ENCODE peak calls at places on chromosomes 13 and 19, in five cellular contexts. I is endothelial cell, Q is left lung, T is tibial nerve, N is spleen. X is an unnamed sample.

GRCh38 chr13:36094478-36094877 is 36.7 kb downstream of the DCLK1 start:
- DNase-seq in I (no peak), Q (no peak), T (no peak), N (no peak), X (no peak)

GRCh38 chr13:21134475-21134874 is 41.9 kb downstream of the SKA3 start:
- DNase-seq in I (no peak), Q (no peak), T (no peak), N (no peak), X (no peak)

GRCh38 chr13:76474356-76474755 is 411.8 kb downstream of the KCTD12 start:
- DNase-seq in I (no peak), Q (no peak), T (no peak), N (no peak), X (no peak)

GRCh38 chr13:112670118-112670517 is 19.7 kb upstream of the ATP11A start:
- DNase-seq in I (no peak), Q (no peak), T (no peak), N (no peak), X (no peak)

GRCh38 chr19:11179716-11180297 is 17.5 kb downstream of the KANK2 start:
- DNase-seq in I (no peak), Q (no peak), T (no peak), N (no peak), X (no peak)

GRCh38 chr19:4413588-4413987 is 11.1 kb downstream of the CHAF1A start:
- DNase-seq in I (no peak), Q (no peak), T (no peak), N (no peak), X (no peak)

GRCh38 chr19:55591555-55591954 is 7.8 kb downstream of the FIZ1 start:
- DNase-seq in I (no peak), Q (no peak), T (no peak), N (no peak), X (no peak)

GRCh38 chr19:53545271-53546065 is 7.5 kb downstream of the ZNF331 start:
- DNase-seq in I (no peak), Q (peak), T (no peak), N (no peak), X (no peak)

GRCh38 chr13:110462091-110462490 is 99.4 kb downstream of the RAB20 start:
- DNase-seq in I (no peak), Q (no peak), T (no peak), N (no peak), X (no peak)

GRCh38 chr13:91273675-91274074 is 73.8 kb upstream of the MIR17HG start:
- DNase-seq in I (no peak), Q (no peak), T (no peak), N (no peak), X (no peak)

GRCh38 chr19:47130120-47130588 is 481 bp upstream of the SAE1 start:
- DNase-seq in I (no peak), Q (peak), T (no peak), N (no peak), X (no peak)

GRCh38 chr13:94416454-94417080 is 62.9 kb downstream of the DCT start:
- DNase-seq in I (peak), Q (no peak), T (no peak), N (no peak), X (no peak)

GRCh38 chr19:8387688-8388611 is 2.2 kb upstream of the RAB11B start:
- DNase-seq in I (no peak), Q (no peak), T (no peak), N (no peak), X (no peak)

GRCh38 chr13:67204731-67205130 is 25.4 kb downstream of the PCDH9 start:
- DNase-seq in I (no peak), Q (no peak), T (no peak), N (no peak), X (no peak)

GRCh38 chr13:42041017-42041683 is 7.3 kb upstream of the DGKH start:
- DNase-seq in I (peak), Q (peak), T (peak), N (peak), X (no peak)

GRCh38 chr19:1602091-1602707 is 3.1 kb downstream of the UQCR11 start:
- DNase-seq in I (no peak), Q (no peak), T (no peak), N (no peak), X (no peak)

GRCh38 chr13:36382030-36382429 is 35.8 kb upstream of the SPART start:
- DNase-seq in I (no peak), Q (no peak), T (no peak), N (no peak), X (no peak)

GRCh38 chr19:44856438-44857083 is 10.5 kb downstream of the NECTIN2 start:
- DNase-seq in I (no peak), Q (no peak), T (no peak), N (no peak), X (no peak)

GRCh38 chr19:51571599-51571998 is 516 bp downstream of the ZNF175 start:
- DNase-seq in I (no peak), Q (no peak), T (no peak), N (no peak), X (no peak)

GRCh38 chr19:35266149-35266903 is 2.4 kb upstream of the USF2 start:
- DNase-seq in I (no peak), Q (peak), T (no peak), N (peak), X (no peak)

GRCh38 chr19:42412223-42412622 is 15.0 kb downstream of the LIPE start:
- DNase-seq in I (no peak), Q (peak), T (no peak), N (no peak), X (no peak)

DNA sequence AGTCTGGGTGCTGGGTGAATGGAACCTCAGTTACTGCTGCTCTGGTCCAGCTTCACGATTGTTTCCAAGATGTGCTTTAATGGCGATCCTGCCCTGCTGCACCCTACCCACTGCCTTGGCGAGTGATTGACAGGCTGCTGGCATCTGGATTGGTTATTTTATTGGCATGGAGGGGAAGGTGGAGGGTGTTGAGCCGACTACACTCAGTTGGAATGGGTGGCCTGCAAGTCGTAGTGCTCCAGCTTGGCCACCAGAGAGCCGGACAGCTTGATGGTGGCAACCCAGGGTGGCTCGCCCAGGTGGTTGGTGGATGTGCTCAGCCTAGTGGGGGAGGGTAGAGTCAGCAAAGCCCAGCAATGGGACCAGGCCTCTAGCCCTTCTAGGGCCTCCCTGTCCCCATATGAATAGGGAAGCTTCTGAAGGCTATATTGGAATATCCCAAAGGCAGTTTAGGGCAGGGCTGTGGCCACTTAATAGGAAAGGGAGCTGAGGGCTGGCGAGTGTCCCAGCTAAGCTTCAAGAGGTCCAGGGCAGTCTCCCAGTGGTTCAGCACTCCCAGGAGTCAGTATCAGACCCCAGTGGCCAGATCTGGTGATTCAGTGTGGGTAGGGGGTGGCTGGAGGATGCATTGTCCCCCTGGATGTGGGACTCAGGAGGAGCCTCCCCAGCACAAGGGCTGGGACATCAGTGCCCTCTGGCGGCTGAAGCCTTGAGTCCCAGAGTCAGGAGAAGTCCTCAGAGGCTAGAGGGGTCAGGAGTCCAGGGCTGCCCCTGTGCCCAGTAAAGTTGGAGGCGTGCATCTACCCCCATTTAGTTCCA is 3.4 kb downstream of the GGN start:
- DNase-seq in I (peak), Q (no peak), T (no peak), N (no peak), X (no peak)
- TF ChIP-seq CTCF in I (no peak), Q (no peak), T (no peak), N (no peak), X (no peak)

DNA sequence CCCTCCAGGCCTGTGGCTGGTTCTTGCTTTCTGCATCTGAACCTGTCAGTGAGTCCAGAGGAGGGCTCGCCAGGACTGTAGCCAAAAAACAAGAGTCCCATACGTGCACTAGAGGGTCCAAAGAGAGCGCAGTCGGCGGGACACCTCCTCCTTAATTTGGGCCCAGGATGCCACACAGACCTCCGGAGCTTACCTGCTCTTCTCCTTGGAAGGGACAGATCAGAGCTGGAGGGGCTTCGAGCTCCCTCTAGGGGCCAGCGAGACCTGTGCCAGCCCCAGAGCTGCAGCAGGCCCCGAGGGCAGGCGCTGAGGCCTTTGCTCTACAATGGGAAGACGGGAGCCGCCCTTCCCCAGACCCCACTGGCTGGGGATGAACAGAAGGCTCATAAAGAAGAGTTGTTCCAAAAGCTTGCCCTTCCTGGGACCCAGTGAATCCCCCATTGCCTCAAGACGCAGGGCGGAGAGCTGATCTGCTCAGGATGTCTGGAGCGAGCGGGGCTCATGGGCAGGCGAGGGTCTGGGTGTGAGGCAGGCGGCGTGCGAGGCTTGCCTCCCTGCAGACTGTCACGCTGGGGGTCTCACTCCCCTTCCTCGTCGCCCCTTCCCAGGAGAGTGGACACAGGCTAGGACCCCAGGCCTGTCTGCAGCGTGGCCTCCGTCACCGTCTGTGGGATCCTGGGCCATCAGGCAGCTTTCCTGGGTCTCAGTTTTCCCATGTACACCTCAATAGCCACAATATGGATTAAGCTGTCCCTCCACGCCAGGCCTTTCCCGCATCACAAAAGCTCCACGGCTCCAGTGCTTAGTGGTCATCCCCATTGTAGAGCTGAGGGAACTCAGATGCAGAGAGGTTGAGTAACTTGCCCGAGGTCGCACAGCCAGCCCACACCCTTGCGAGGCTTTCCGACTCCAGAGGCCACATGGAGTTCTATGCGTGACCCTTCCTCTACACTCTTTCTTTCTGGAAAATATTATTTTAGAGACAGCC is 46.9 kb upstream of the VSTM2B start:
- DNase-seq in I (peak), Q (peak), T (no peak), N (no peak), X (no peak)
- TF ChIP-seq CTCF in I (peak), Q (no peak), T (no peak), N (no peak), X (no peak)

GRCh38 chr13:96796234-96796633 is 198.0 kb downstream of the OXGR1 start:
- DNase-seq in I (no peak), Q (no peak), T (no peak), N (no peak), X (no peak)
- TF ChIP-seq CTCF in I (no peak), Q (no peak), T (no peak), N (no peak), X (no peak)

GRCh38 chr19:19738564-19738963 is 5.7 kb upstream of the ZNF14 start:
- DNase-seq in I (no peak), Q (no peak), T (no peak), N (no peak), X (no peak)

GRCh38 chr19:19737559-19738332 is 4.8 kb upstream of the ZNF14 start:
- DNase-seq in I (no peak), Q (peak), T (no peak), N (no peak), X (no peak)

GRCh38 chr19:19732579-19733501 is at the start of gene ZNF14:
- DNase-seq in I (peak), Q (peak), T (peak), N (peak), X (peak)
- TF ChIP-seq CTCF in I (no peak), Q (no peak), T (no peak), N (no peak), X (no peak)

GRCh38 chr19:33235269-33235995 is 9.8 kb upstream of the SLC7A10 start:
- DNase-seq in I (peak), Q (peak), T (peak), N (peak), X (peak)
- TF ChIP-seq CTCF in I (peak), Q (peak), T (peak), N (peak), X (peak)

DNA sequence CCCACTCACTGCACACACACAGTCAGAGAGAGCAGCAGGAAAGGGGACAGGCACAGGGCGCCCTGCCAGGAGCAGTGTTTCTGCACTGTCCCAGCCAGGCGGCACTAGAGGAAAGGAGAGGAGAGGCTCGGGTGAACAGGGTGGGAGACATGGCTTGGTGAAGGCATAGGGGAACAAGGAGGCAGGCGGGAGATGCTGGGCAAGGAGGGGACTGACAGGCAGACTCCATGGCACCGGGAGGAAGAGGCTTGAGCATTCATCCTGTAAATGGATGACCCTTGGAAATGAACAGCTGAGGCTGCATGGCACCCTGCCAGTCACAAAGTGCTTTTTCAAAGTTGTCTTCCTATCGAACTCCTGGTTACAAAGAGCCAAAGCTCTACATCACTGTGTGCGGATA is 22.5 kb downstream of the MED26 start:
- DNase-seq in I (no peak), Q (no peak), T (no peak), N (no peak), X (no peak)
- TF ChIP-seq CTCF in I (no peak), Q (no peak), T (no peak), N (no peak), X (no peak)

GRCh38 chr13:23743717-23744116 is 145.5 kb downstream of the MIPEP start:
- DNase-seq in I (no peak), Q (no peak), T (no peak), N (no peak), X (no peak)

GRCh38 chr13:23743269-23743668 is 145.9 kb downstream of the MIPEP start:
- DNase-seq in I (no peak), Q (no peak), T (no peak), N (no peak), X (no peak)

GRCh38 chr13:23740002-23740401 is 149.2 kb downstream of the MIPEP start:
- DNase-seq in I (no peak), Q (no peak), T (no peak), N (no peak), X (no peak)

GRCh38 chr13:23744315-23744714 is 144.9 kb downstream of the MIPEP start:
- DNase-seq in I (no peak), Q (no peak), T (no peak), N (no peak), X (no peak)

GRCh38 chr13:23741879-23742510 is 147.2 kb downstream of the MIPEP start:
- DNase-seq in I (peak), Q (no peak), T (no peak), N (no peak), X (no peak)
- TF ChIP-seq CTCF in I (peak), Q (peak), T (no peak), N (no peak), X (no peak)

GRCh38 chr13:23087884-23088283 is 92.9 kb upstream of the SGCG start:
- DNase-seq in I (peak), Q (no peak), T (peak), N (no peak), X (no peak)
- TF ChIP-seq CTCF in I (peak), Q (peak), T (no peak), N (no peak), X (no peak)